ENCODE peak calls at places on chromosomes 1 and 21, in four cellular contexts. One of them, this sample, is unnamed. For H3K36me3, the result is how much of the 10 kb centered on the place peaks cover.

GRCh38 chr1:1892763-1893120 is 1.9 kb upstream of the GNB1 start:
- DNase-seq in neuronal stem cell: no peak
- DNase-seq in fibroblast of lung: no peak
- DNase-seq in ascending aorta: no peak
- DNase-seq in this sample: no peak

GRCh38 chr1:229972600-229973296 is 94.3 kb upstream of the GALNT2 start:
- DNase-seq in fibroblast of lung: no peak
- DNase-seq in ascending aorta: no peak
- DNase-seq in neuronal stem cell: no peak
- DNase-seq in this sample: no peak

GRCh38 chr1:183270541-183271141 is 84.6 kb downstream of the LAMC2 start:
- DNase-seq in neuronal stem cell: no peak
- DNase-seq in ascending aorta: no peak
- DNase-seq in fibroblast of lung: peak
- DNase-seq in this sample: peak

GRCh38 chr1:11594222-11594621 is 60.0 kb downstream of the FBXO2 start:
- DNase-seq in fibroblast of lung: peak
- DNase-seq in neuronal stem cell: peak
- DNase-seq in ascending aorta: no peak
- DNase-seq in this sample: no peak

GRCh38 chr21:31895069-31895851 is 22.4 kb downstream of the HUNK start:
- DNase-seq in ascending aorta: no peak
- DNase-seq in fibroblast of lung: no peak
- DNase-seq in neuronal stem cell: no peak
- DNase-seq in this sample: no peak

GRCh38 chr1:248752119-248752931 is 3.2 kb downstream of the LYPD8 start:
- DNase-seq in fibroblast of lung: no peak
- DNase-seq in ascending aorta: no peak
- DNase-seq in neuronal stem cell: no peak
- DNase-seq in this sample: peak

GRCh38 chr1:228515200-228515834 is 28.1 kb downstream of the RNF187 start:
- DNase-seq in ascending aorta: peak
- DNase-seq in neuronal stem cell: peak
- DNase-seq in fibroblast of lung: peak
- DNase-seq in this sample: peak

GRCh38 chr1:105865546-105865945 is 1190.9 kb upstream of the PRMT6 start:
- DNase-seq in ascending aorta: no peak
- DNase-seq in fibroblast of lung: no peak
- DNase-seq in neuronal stem cell: no peak
- DNase-seq in this sample: no peak

GRCh38 chr1:200364121-200364759 is 45.6 kb downstream of the ZNF281 start:
- DNase-seq in ascending aorta: no peak
- DNase-seq in fibroblast of lung: peak
- DNase-seq in neuronal stem cell: no peak
- DNase-seq in this sample: no peak

GRCh38 chr1:186900539-186901237 is 71.9 kb downstream of the PLA2G4A start:
- DNase-seq in neuronal stem cell: no peak
- DNase-seq in fibroblast of lung: no peak
- DNase-seq in ascending aorta: no peak
- DNase-seq in this sample: no peak

GRCh38 chr1:2242814-2243725 is 15.0 kb downstream of the SKI start:
- DNase-seq in neuronal stem cell: no peak
- DNase-seq in ascending aorta: no peak
- DNase-seq in fibroblast of lung: peak
- DNase-seq in this sample: no peak

GRCh38 chr1:4755301-4756183 is 101.1 kb downstream of the AJAP1 start:
- DNase-seq in ascending aorta: no peak
- DNase-seq in neuronal stem cell: no peak
- DNase-seq in fibroblast of lung: no peak
- DNase-seq in this sample: no peak

GRCh38 chr1:181073638-181074037 is 14.9 kb upstream of the IER5 start:
- DNase-seq in fibroblast of lung: peak
- DNase-seq in neuronal stem cell: no peak
- DNase-seq in ascending aorta: no peak
- DNase-seq in this sample: peak

GRCh38 chr1:111197598-111198289 is 2.7 kb downstream of the DENND2D start:
- DNase-seq in neuronal stem cell: no peak
- DNase-seq in ascending aorta: no peak
- DNase-seq in fibroblast of lung: no peak
- DNase-seq in this sample: peak

GRCh38 chr1:74464037-74464436 is 48.4 kb downstream of the LRRC53 start:
- DNase-seq in ascending aorta: no peak
- DNase-seq in neuronal stem cell: no peak
- DNase-seq in fibroblast of lung: no peak
- DNase-seq in this sample: no peak

GRCh38 chr1:87841332-87841731 is 512.7 kb downstream of the LMO4 start:
- DNase-seq in fibroblast of lung: no peak
- DNase-seq in ascending aorta: no peak
- DNase-seq in neuronal stem cell: no peak
- DNase-seq in this sample: no peak

GRCh38 chr1:70528591-70529333 is 117.7 kb downstream of the CTH start:
- DNase-seq in ascending aorta: no peak
- DNase-seq in neuronal stem cell: peak
- DNase-seq in fibroblast of lung: peak
- DNase-seq in this sample: no peak

GRCh38 chr1:119251751-119252150 is 111.3 kb upstream of the WARS2 start:
- DNase-seq in fibroblast of lung: no peak
- DNase-seq in neuronal stem cell: no peak
- DNase-seq in ascending aorta: no peak
- DNase-seq in this sample: no peak

GRCh38 chr1:173411835-173412742 is 65.0 kb upstream of the PRDX6 start:
- DNase-seq in fibroblast of lung: peak
- DNase-seq in ascending aorta: no peak
- DNase-seq in neuronal stem cell: no peak
- DNase-seq in this sample: peak

GRCh38 chr21:27362249-27362648 is 395.4 kb upstream of the ADAMTS5 start:
- DNase-seq in ascending aorta: no peak
- DNase-seq in fibroblast of lung: peak
- DNase-seq in neuronal stem cell: no peak
- DNase-seq in this sample: no peak

GRCh38 chr1:182972821-182973220 is 19.9 kb upstream of the SHCBP1L start:
- DNase-seq in fibroblast of lung: no peak
- DNase-seq in neuronal stem cell: peak
- DNase-seq in ascending aorta: no peak
- DNase-seq in this sample: no peak

GRCh38 chr1:62528015-62528414 is 69.3 kb upstream of the ANGPTL3 start:
- DNase-seq in fibroblast of lung: no peak
- DNase-seq in ascending aorta: no peak
- DNase-seq in neuronal stem cell: no peak
- DNase-seq in this sample: no peak

GRCh38 chr1:94542088-94542671 is 621 bp upstream of the F3 start:
- DNase-seq in neuronal stem cell: no peak
- DNase-seq in ascending aorta: peak
- DNase-seq in fibroblast of lung: peak
- DNase-seq in this sample: peak

GRCh38 chr1:172283766-172284165 is 136.7 kb upstream of the C1orf105 start:
- DNase-seq in neuronal stem cell: no peak
- DNase-seq in fibroblast of lung: no peak
- DNase-seq in ascending aorta: no peak
- DNase-seq in this sample: no peak

GRCh38 chr1:34977858-34978257 is 7.3 kb downstream of the TMEM35B start:
- DNase-seq in fibroblast of lung: no peak
- DNase-seq in neuronal stem cell: no peak
- DNase-seq in ascending aorta: no peak
- DNase-seq in this sample: no peak

GRCh38 chr21:36753556-36753955 is 54.6 kb downstream of the SIM2 start:
- DNase-seq in ascending aorta: no peak
- DNase-seq in neuronal stem cell: no peak
- DNase-seq in fibroblast of lung: no peak
- DNase-seq in this sample: peak

GRCh38 chr1:232425421-232425820 is 204.5 kb downstream of the SIPA1L2 start:
- DNase-seq in fibroblast of lung: no peak
- DNase-seq in neuronal stem cell: no peak
- DNase-seq in ascending aorta: no peak
- DNase-seq in this sample: no peak

GRCh38 chr1:232422901-232423300 is 207.0 kb downstream of the SIPA1L2 start:
- DNase-seq in ascending aorta: no peak
- DNase-seq in neuronal stem cell: no peak
- DNase-seq in fibroblast of lung: peak
- DNase-seq in this sample: peak

GRCh38 chr1:232421143-232421796 is 208.7 kb downstream of the SIPA1L2 start:
- DNase-seq in fibroblast of lung: no peak
- DNase-seq in neuronal stem cell: no peak
- DNase-seq in ascending aorta: no peak
- DNase-seq in this sample: no peak

GRCh38 chr1:232423591-232423990 is 206.3 kb downstream of the SIPA1L2 start:
- DNase-seq in neuronal stem cell: no peak
- DNase-seq in ascending aorta: no peak
- DNase-seq in fibroblast of lung: peak
- DNase-seq in this sample: no peak

GRCh38 chr1:232422098-232422497 is 207.8 kb downstream of the SIPA1L2 start:
- DNase-seq in ascending aorta: no peak
- DNase-seq in neuronal stem cell: no peak
- DNase-seq in fibroblast of lung: no peak
- DNase-seq in this sample: no peak
- H3K36me3 ChIP-seq in ascending aorta: under half
- H3K36me3 ChIP-seq in neuronal stem cell: under half
- H3K36me3 ChIP-seq in fibroblast of lung: under half
- H3K36me3 ChIP-seq in this sample: half or more

GRCh38 chr1:27361044-27361402 is 5.7 kb downstream of the MAP3K6 start:
- DNase-seq in neuronal stem cell: no peak
- DNase-seq in ascending aorta: no peak
- DNase-seq in fibroblast of lung: no peak
- DNase-seq in this sample: no peak

GRCh38 chr1:27360159-27361043 is 6.4 kb downstream of the MAP3K6 start:
- DNase-seq in fibroblast of lung: no peak
- DNase-seq in ascending aorta: no peak
- DNase-seq in neuronal stem cell: no peak
- DNase-seq in this sample: no peak

GRCh38 chr1:27359822-27360158 is 7.0 kb downstream of the MAP3K6 start:
- DNase-seq in ascending aorta: no peak
- DNase-seq in fibroblast of lung: no peak
- DNase-seq in neuronal stem cell: no peak
- DNase-seq in this sample: no peak

GRCh38 chr1:27363766-27364695 is 2.7 kb downstream of the MAP3K6 start:
- DNase-seq in ascending aorta: no peak
- DNase-seq in neuronal stem cell: peak
- DNase-seq in fibroblast of lung: no peak
- DNase-seq in this sample: no peak

GRCh38 chr1:27361553-27361952 is 5.2 kb downstream of the MAP3K6 start:
- DNase-seq in ascending aorta: no peak
- DNase-seq in fibroblast of lung: no peak
- DNase-seq in neuronal stem cell: no peak
- DNase-seq in this sample: no peak
- H3K36me3 ChIP-seq in ascending aorta: half or more
- H3K36me3 ChIP-seq in fibroblast of lung: under half
- H3K36me3 ChIP-seq in neuronal stem cell: under half
- H3K36me3 ChIP-seq in this sample: under half

DNA sequence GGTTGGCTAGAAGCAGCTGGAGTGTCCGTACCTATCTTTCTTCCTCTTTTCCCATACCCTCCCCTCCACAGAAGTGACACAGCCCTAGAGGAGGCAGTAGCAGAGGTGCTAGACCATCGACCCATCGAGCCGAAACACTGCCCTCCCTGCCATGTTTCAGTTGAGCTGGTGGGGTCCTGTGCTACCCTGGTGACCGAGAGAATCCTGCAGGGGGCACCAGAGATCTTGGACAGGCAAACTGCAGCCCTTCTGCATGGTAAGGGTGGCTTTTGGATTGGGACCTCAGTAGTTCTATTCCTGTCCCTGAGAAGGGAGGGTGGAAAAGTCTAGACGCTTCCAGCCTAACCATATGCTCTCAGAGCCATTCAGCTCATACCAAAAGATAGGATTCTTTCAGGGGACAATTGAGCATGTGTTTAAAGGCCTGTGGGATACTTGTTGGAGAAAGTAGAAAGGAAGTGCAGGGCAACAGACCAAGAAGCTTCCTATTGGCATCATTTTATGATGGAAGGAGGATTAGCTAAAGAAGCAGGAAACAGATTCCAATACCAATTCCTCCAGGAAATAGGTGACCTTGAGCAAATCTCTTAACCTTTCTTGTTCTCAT is 11.7 kb upstream of the BNIPL start:
- DNase-seq in fibroblast of lung: peak
- DNase-seq in neuronal stem cell: peak
- DNase-seq in ascending aorta: peak
- DNase-seq in this sample: peak
- H3K36me3 ChIP-seq in fibroblast of lung: under half
- H3K36me3 ChIP-seq in neuronal stem cell: under half
- H3K36me3 ChIP-seq in ascending aorta: under half
- H3K36me3 ChIP-seq in this sample: under half

DNA sequence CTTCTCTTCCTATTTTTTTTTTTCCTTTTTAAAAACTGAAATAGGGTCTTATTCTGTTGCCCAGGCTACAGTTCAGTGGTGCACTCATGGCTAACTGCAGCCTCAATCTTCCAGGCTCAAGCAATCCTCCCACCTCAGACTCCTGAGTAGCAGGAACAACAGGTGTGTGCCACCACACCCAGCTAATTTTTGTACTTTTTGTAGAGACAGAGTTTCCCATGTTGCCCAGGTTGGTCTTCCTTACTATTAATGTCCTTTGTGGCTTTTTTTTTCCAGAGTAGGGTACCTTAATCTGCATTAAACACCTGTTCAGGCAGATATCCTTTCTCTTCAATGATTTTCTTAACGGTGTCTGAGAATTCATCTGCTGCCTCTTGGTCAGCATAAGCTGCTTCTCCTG is 4.3 kb upstream of the KTI12 start:
- DNase-seq in ascending aorta: no peak
- DNase-seq in fibroblast of lung: no peak
- DNase-seq in neuronal stem cell: no peak
- DNase-seq in this sample: no peak
- H3K36me3 ChIP-seq in ascending aorta: under half
- H3K36me3 ChIP-seq in fibroblast of lung: under half
- H3K36me3 ChIP-seq in neuronal stem cell: under half
- H3K36me3 ChIP-seq in this sample: under half

GRCh38 chr1:214184992-214185391 is 96.0 kb upstream of the SMYD2 start:
- DNase-seq in ascending aorta: no peak
- DNase-seq in fibroblast of lung: no peak
- DNase-seq in neuronal stem cell: no peak
- DNase-seq in this sample: no peak
- H3K36me3 ChIP-seq in ascending aorta: under half
- H3K36me3 ChIP-seq in fibroblast of lung: under half
- H3K36me3 ChIP-seq in neuronal stem cell: under half
- H3K36me3 ChIP-seq in this sample: under half

GRCh38 chr1:20498116-20498515 is 9.8 kb downstream of the MUL1 start:
- DNase-seq in fibroblast of lung: no peak
- DNase-seq in ascending aorta: no peak
- DNase-seq in neuronal stem cell: no peak
- DNase-seq in this sample: no peak

GRCh38 chr1:20496241-20496661 is 10.2 kb upstream of the CAMK2N1 start:
- DNase-seq in neuronal stem cell: no peak
- DNase-seq in fibroblast of lung: no peak
- DNase-seq in ascending aorta: no peak
- DNase-seq in this sample: no peak

GRCh38 chr1:20499105-20499504 is 8.8 kb downstream of the MUL1 start:
- DNase-seq in ascending aorta: no peak
- DNase-seq in fibroblast of lung: no peak
- DNase-seq in neuronal stem cell: no peak
- DNase-seq in this sample: no peak

GRCh38 chr1:20500716-20501115 is 7.2 kb downstream of the MUL1 start:
- DNase-seq in fibroblast of lung: no peak
- DNase-seq in ascending aorta: no peak
- DNase-seq in neuronal stem cell: no peak
- DNase-seq in this sample: no peak

GRCh38 chr1:20499718-20500117 is 8.2 kb downstream of the MUL1 start:
- DNase-seq in neuronal stem cell: no peak
- DNase-seq in fibroblast of lung: no peak
- DNase-seq in ascending aorta: no peak
- DNase-seq in this sample: no peak
- H3K36me3 ChIP-seq in neuronal stem cell: under half
- H3K36me3 ChIP-seq in fibroblast of lung: under half
- H3K36me3 ChIP-seq in ascending aorta: half or more
- H3K36me3 ChIP-seq in this sample: under half